ENCODE peak calls at places on chromosomes 16 and 17, in six cellular contexts. One of them, this sample, is unnamed.

GRCh38 chr16:50702725-50703124 is 9.3 kb downstream of the NOD2 start:
- DNase-seq in neural crest cell: no peak
- DNase-seq in heart right ventricle: no peak
- DNase-seq in nephron progenitor cell: no peak
- DNase-seq in HepG2: no peak
- DNase-seq in ascending aorta: no peak
- DNase-seq in this sample: no peak

GRCh38 chr17:48310748-48311213 is 119.2 kb downstream of the SKAP1 start:
- DNase-seq in neural crest cell: no peak
- DNase-seq in heart right ventricle: no peak
- DNase-seq in nephron progenitor cell: peak; percentile 79
- DNase-seq in HepG2: no peak
- DNase-seq in ascending aorta: no peak
- DNase-seq in this sample: no peak

GRCh38 chr17:17186051-17186450 is 20.1 kb downstream of the PLD6 start:
- DNase-seq in neural crest cell: no peak
- DNase-seq in heart right ventricle: no peak
- DNase-seq in nephron progenitor cell: no peak
- DNase-seq in HepG2: no peak
- DNase-seq in ascending aorta: no peak
- DNase-seq in this sample: no peak

GRCh38 chr16:84115919-84116719 is 623 bp downstream of the MBTPS1 start:
- DNase-seq in neural crest cell: no peak
- DNase-seq in heart right ventricle: peak; percentile 43
- DNase-seq in nephron progenitor cell: no peak
- DNase-seq in HepG2: peak; percentile 54
- DNase-seq in ascending aorta: no peak
- DNase-seq in this sample: no peak

GRCh38 chr16:50304467-50305440 is 38.4 kb downstream of the ADCY7 start:
- DNase-seq in neural crest cell: no peak
- DNase-seq in heart right ventricle: no peak
- DNase-seq in nephron progenitor cell: no peak
- DNase-seq in HepG2: no peak
- DNase-seq in ascending aorta: no peak
- DNase-seq in this sample: no peak

GRCh38 chr17:8476741-8477140 is 41.1 kb downstream of the NDEL1 start:
- DNase-seq in neural crest cell: no peak
- DNase-seq in heart right ventricle: no peak
- DNase-seq in nephron progenitor cell: no peak
- DNase-seq in HepG2: no peak
- DNase-seq in ascending aorta: no peak
- DNase-seq in this sample: no peak

GRCh38 chr17:64614266-64615011 is 47.7 kb downstream of the SMURF2 start:
- DNase-seq in neural crest cell: no peak
- DNase-seq in heart right ventricle: no peak
- DNase-seq in nephron progenitor cell: no peak
- DNase-seq in HepG2: no peak
- DNase-seq in ascending aorta: no peak
- DNase-seq in this sample: no peak

GRCh38 chr17:83198366-83199341 is 119.2 kb downstream of the METRNL start:
- DNase-seq in neural crest cell: no peak
- DNase-seq in heart right ventricle: no peak
- DNase-seq in nephron progenitor cell: no peak
- DNase-seq in HepG2: no peak
- DNase-seq in ascending aorta: peak; percentile 7
- DNase-seq in this sample: peak; percentile 48

GRCh38 chr17:75093543-75094158 is 5.9 kb downstream of the SLC16A5 start:
- DNase-seq in neural crest cell: no peak
- DNase-seq in heart right ventricle: no peak
- DNase-seq in nephron progenitor cell: no peak
- DNase-seq in HepG2: no peak
- DNase-seq in ascending aorta: no peak
- DNase-seq in this sample: no peak

GRCh38 chr17:28141783-28142182 is 99.3 kb downstream of the NLK start:
- DNase-seq in neural crest cell: no peak
- DNase-seq in heart right ventricle: no peak
- DNase-seq in nephron progenitor cell: no peak
- DNase-seq in HepG2: no peak
- DNase-seq in ascending aorta: no peak
- DNase-seq in this sample: no peak

GRCh38 chr16:49000594-49000993 is 281.0 kb downstream of the CBLN1 start:
- DNase-seq in neural crest cell: no peak
- DNase-seq in heart right ventricle: no peak
- DNase-seq in nephron progenitor cell: peak; percentile 16
- DNase-seq in HepG2: no peak
- DNase-seq in ascending aorta: no peak
- DNase-seq in this sample: no peak

GRCh38 chr17:37301288-37301687 is 74.5 kb upstream of the C17orf78 start:
- DNase-seq in neural crest cell: no peak
- DNase-seq in heart right ventricle: no peak
- DNase-seq in nephron progenitor cell: no peak
- DNase-seq in HepG2: no peak
- DNase-seq in ascending aorta: no peak
- DNase-seq in this sample: no peak

GRCh38 chr16:70589998-70590471 is 56.3 kb upstream of the IL34 start:
- DNase-seq in neural crest cell: no peak
- DNase-seq in heart right ventricle: peak; percentile 39
- DNase-seq in nephron progenitor cell: no peak
- DNase-seq in HepG2: no peak
- DNase-seq in ascending aorta: no peak
- DNase-seq in this sample: no peak

GRCh38 chr17:33560165-33560564 is 267.1 kb upstream of the ASIC2 start:
- DNase-seq in neural crest cell: no peak
- DNase-seq in heart right ventricle: no peak
- DNase-seq in nephron progenitor cell: no peak
- DNase-seq in HepG2: no peak
- DNase-seq in ascending aorta: no peak
- DNase-seq in this sample: no peak

GRCh38 chr17:81479175-81479574 is 33.4 kb downstream of the ACTG1 start:
- DNase-seq in neural crest cell: no peak
- DNase-seq in heart right ventricle: no peak
- DNase-seq in nephron progenitor cell: no peak
- DNase-seq in HepG2: no peak
- DNase-seq in ascending aorta: no peak
- DNase-seq in this sample: no peak

GRCh38 chr16:85839681-85840240 is 40.3 kb downstream of the COX4I1 start:
- DNase-seq in neural crest cell: no peak
- DNase-seq in heart right ventricle: no peak
- DNase-seq in nephron progenitor cell: no peak
- DNase-seq in HepG2: no peak
- DNase-seq in ascending aorta: no peak
- DNase-seq in this sample: no peak

GRCh38 chr16:10827691-10828341 is 9.2 kb upstream of the TVP23A start:
- DNase-seq in neural crest cell: peak; percentile 2
- DNase-seq in heart right ventricle: peak; percentile 88
- DNase-seq in nephron progenitor cell: no peak
- DNase-seq in HepG2: no peak
- DNase-seq in ascending aorta: peak; percentile 51
- DNase-seq in this sample: no peak

GRCh38 chr17:68705331-68706166 is 104.4 kb upstream of the FAM20A start:
- DNase-seq in neural crest cell: no peak
- DNase-seq in heart right ventricle: no peak
- DNase-seq in nephron progenitor cell: no peak
- DNase-seq in HepG2: no peak
- DNase-seq in ascending aorta: no peak
- DNase-seq in this sample: no peak

GRCh38 chr17:53061446-53061845 is 761.3 kb upstream of the KIF2B start:
- DNase-seq in neural crest cell: no peak
- DNase-seq in heart right ventricle: no peak
- DNase-seq in nephron progenitor cell: no peak
- DNase-seq in HepG2: no peak
- DNase-seq in ascending aorta: no peak
- DNase-seq in this sample: no peak

GRCh38 chr16:3444032-3444388 is 530 bp downstream of the NAA60 start:
- DNase-seq in neural crest cell: no peak
- DNase-seq in heart right ventricle: no peak
- DNase-seq in nephron progenitor cell: no peak
- DNase-seq in HepG2: peak; percentile 72
- DNase-seq in ascending aorta: no peak
- DNase-seq in this sample: no peak

GRCh38 chr17:17675925-17676534 is 5.2 kb upstream of the RAI1 start:
- DNase-seq in neural crest cell: no peak
- DNase-seq in heart right ventricle: no peak
- DNase-seq in nephron progenitor cell: no peak
- DNase-seq in HepG2: no peak
- DNase-seq in ascending aorta: no peak
- DNase-seq in this sample: no peak

GRCh38 chr17:39750131-39751015 is 12.6 kb downstream of the GRB7 start:
- DNase-seq in neural crest cell: no peak
- DNase-seq in heart right ventricle: peak; percentile 63
- DNase-seq in nephron progenitor cell: no peak
- DNase-seq in HepG2: peak; percentile 84
- DNase-seq in ascending aorta: no peak
- DNase-seq in this sample: no peak

GRCh38 chr17:15944720-15945492 is at the start of gene ADORA2B:
- DNase-seq in neural crest cell: peak; percentile 63
- DNase-seq in heart right ventricle: peak; percentile 41
- DNase-seq in nephron progenitor cell: peak; percentile 82
- DNase-seq in HepG2: peak; percentile 60
- DNase-seq in ascending aorta: no peak
- DNase-seq in this sample: peak; percentile 63

GRCh38 chr17:32496348-32497078 is 9.7 kb downstream of the CDK5R1 start:
- DNase-seq in neural crest cell: no peak
- DNase-seq in heart right ventricle: no peak
- DNase-seq in nephron progenitor cell: no peak
- DNase-seq in HepG2: no peak
- DNase-seq in ascending aorta: no peak
- DNase-seq in this sample: no peak

GRCh38 chr16:60203525-60204124 is 1469.5 kb upstream of the GOT2 start:
- DNase-seq in neural crest cell: no peak
- DNase-seq in heart right ventricle: no peak
- DNase-seq in nephron progenitor cell: no peak
- DNase-seq in HepG2: no peak
- DNase-seq in ascending aorta: no peak
- DNase-seq in this sample: no peak

GRCh38 chr17:36183001-36183810 is 6.8 kb upstream of the TBC1D3B start:
- DNase-seq in neural crest cell: peak; percentile 78
- DNase-seq in heart right ventricle: peak; percentile 73
- DNase-seq in nephron progenitor cell: peak; percentile 94
- DNase-seq in HepG2: peak; percentile 37
- DNase-seq in ascending aorta: no peak
- DNase-seq in this sample: peak; percentile 71

GRCh38 chr16:56303066-56303705 is 111.9 kb downstream of the GNAO1 start:
- DNase-seq in neural crest cell: no peak
- DNase-seq in heart right ventricle: no peak
- DNase-seq in nephron progenitor cell: no peak
- DNase-seq in HepG2: no peak
- DNase-seq in ascending aorta: no peak
- DNase-seq in this sample: no peak

GRCh38 chr16:11613381-11614303 is 26.9 kb upstream of the LITAF start:
- DNase-seq in neural crest cell: no peak
- DNase-seq in heart right ventricle: peak; percentile 40
- DNase-seq in nephron progenitor cell: no peak
- DNase-seq in HepG2: peak; percentile 88
- DNase-seq in ascending aorta: no peak
- DNase-seq in this sample: peak; percentile 94

GRCh38 chr17:50028207-50029120 is 27.4 kb upstream of the ITGA3 start:
- DNase-seq in neural crest cell: no peak
- DNase-seq in heart right ventricle: no peak
- DNase-seq in nephron progenitor cell: peak; percentile 64
- DNase-seq in HepG2: no peak
- DNase-seq in ascending aorta: no peak
- DNase-seq in this sample: peak; percentile 78

DNA sequence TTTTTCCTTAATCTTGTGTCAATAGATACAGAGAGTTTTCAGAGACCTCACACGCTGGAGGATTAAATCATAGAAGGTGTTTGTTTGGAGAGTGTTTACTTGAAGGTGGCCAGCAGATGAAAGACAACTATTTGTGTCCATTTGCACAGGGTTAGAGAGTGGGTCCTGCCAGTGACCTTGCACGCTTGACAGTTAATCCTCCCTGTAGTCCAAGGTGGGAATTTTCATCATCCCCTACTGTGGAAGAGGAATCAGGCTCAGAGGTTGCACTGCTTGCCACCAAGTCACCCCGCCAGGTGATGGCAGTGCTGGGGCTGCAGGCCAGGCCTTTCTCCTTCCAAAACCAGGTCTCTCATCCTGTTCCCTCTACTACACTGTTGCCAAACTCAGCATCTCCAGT is 12.3 kb downstream of the CDH1 start:
- DNase-seq in neural crest cell: no peak
- DNase-seq in heart right ventricle: no peak
- DNase-seq in nephron progenitor cell: no peak
- DNase-seq in HepG2: peak; percentile 66
- DNase-seq in ascending aorta: no peak
- DNase-seq in this sample: no peak
- TF ChIP-seq CTCF in neural crest cell: no peak
- TF ChIP-seq CTCF in heart right ventricle: no peak
- TF ChIP-seq CTCF in nephron progenitor cell: no peak
- TF ChIP-seq CTCF in HepG2: peak; percentile 80
- TF ChIP-seq CTCF in ascending aorta: no peak
- TF ChIP-seq CTCF in this sample: no peak

GRCh38 chr16:67198238-67198734 is 645 bp upstream of the ELMO3 start:
- DNase-seq in neural crest cell: no peak
- DNase-seq in heart right ventricle: no peak
- DNase-seq in nephron progenitor cell: no peak
- DNase-seq in HepG2: no peak
- DNase-seq in ascending aorta: no peak
- DNase-seq in this sample: no peak
- TF ChIP-seq CTCF in neural crest cell: peak; percentile 46
- TF ChIP-seq CTCF in heart right ventricle: peak; percentile 61
- TF ChIP-seq CTCF in nephron progenitor cell: no peak
- TF ChIP-seq CTCF in HepG2: peak; percentile 49
- TF ChIP-seq CTCF in ascending aorta: peak; percentile 41
- TF ChIP-seq CTCF in this sample: peak; percentile 69

GRCh38 chr17:42428141-42428944 is 5.3 kb upstream of the CAVIN1 start:
- DNase-seq in neural crest cell: peak; percentile 41
- DNase-seq in heart right ventricle: peak; percentile 54
- DNase-seq in nephron progenitor cell: peak; percentile 35
- DNase-seq in HepG2: peak; percentile 91
- DNase-seq in ascending aorta: no peak
- DNase-seq in this sample: no peak
- TF ChIP-seq CTCF in neural crest cell: peak; percentile 82
- TF ChIP-seq CTCF in heart right ventricle: peak; percentile 60
- TF ChIP-seq CTCF in nephron progenitor cell: peak; percentile 65
- TF ChIP-seq CTCF in HepG2: peak; percentile 90
- TF ChIP-seq CTCF in ascending aorta: peak; percentile 67
- TF ChIP-seq CTCF in this sample: peak; percentile 78

GRCh38 chr16:19885456-19886060 is 910 bp upstream of the GPRC5B start:
- DNase-seq in neural crest cell: no peak
- DNase-seq in heart right ventricle: peak; percentile 22
- DNase-seq in nephron progenitor cell: peak; percentile 16
- DNase-seq in HepG2: no peak
- DNase-seq in ascending aorta: no peak
- DNase-seq in this sample: no peak

GRCh38 chr16:19884021-19884485 is 595 bp downstream of the GPRC5B start:
- DNase-seq in neural crest cell: no peak
- DNase-seq in heart right ventricle: peak; percentile 34
- DNase-seq in nephron progenitor cell: peak; percentile 46
- DNase-seq in HepG2: no peak
- DNase-seq in ascending aorta: no peak
- DNase-seq in this sample: no peak

GRCh38 chr16:19883296-19883951 is 1.2 kb downstream of the GPRC5B start:
- DNase-seq in neural crest cell: peak; percentile 55
- DNase-seq in heart right ventricle: peak; percentile 62
- DNase-seq in nephron progenitor cell: peak; percentile 65
- DNase-seq in HepG2: no peak
- DNase-seq in ascending aorta: no peak
- DNase-seq in this sample: no peak

GRCh38 chr16:19886061-19886792 is 1.6 kb upstream of the GPRC5B start:
- DNase-seq in neural crest cell: peak; percentile 86
- DNase-seq in heart right ventricle: peak; percentile 78
- DNase-seq in nephron progenitor cell: peak; percentile 83
- DNase-seq in HepG2: peak; percentile 76
- DNase-seq in ascending aorta: no peak
- DNase-seq in this sample: peak; percentile 69

GRCh38 chr16:19884611-19885455 is at the start of gene GPRC5B:
- DNase-seq in neural crest cell: peak; percentile 33
- DNase-seq in heart right ventricle: peak; percentile 53
- DNase-seq in nephron progenitor cell: peak; percentile 78
- DNase-seq in HepG2: no peak
- DNase-seq in ascending aorta: no peak
- DNase-seq in this sample: no peak
- TF ChIP-seq CTCF in neural crest cell: peak; percentile 22
- TF ChIP-seq CTCF in heart right ventricle: no peak
- TF ChIP-seq CTCF in nephron progenitor cell: no peak
- TF ChIP-seq CTCF in HepG2: peak; percentile 37
- TF ChIP-seq CTCF in ascending aorta: no peak
- TF ChIP-seq CTCF in this sample: no peak

This sample was measured in CD14-positive monocyte.